ENCODE peak calls at places on chromosomes 3 and 15, in ten cellular contexts. One of them, this sample, is unnamed.

GRCh38 chr3:146221276-146221675 is 29.6 kb downstream of the PLSCR4 start:
- DNase-seq in neural progenitor cell: no peak
- DNase-seq in GM12878: no peak
- DNase-seq in HepG2: peak; percentile 3
- DNase-seq in endothelial cell of umbilical vein: peak; percentile 57
- DNase-seq in H9: no peak
- DNase-seq in astrocyte: peak; percentile 30
- DNase-seq in hepatocyte: no peak
- DNase-seq in MM.1S: no peak
- DNase-seq in GM23248: peak; percentile 66
- DNase-seq in this sample: no peak

GRCh38 chr3:100030346-100030745 is 84.0 kb downstream of the FILIP1L start:
- DNase-seq in HepG2: no peak
- DNase-seq in GM12878: no peak
- DNase-seq in MM.1S: no peak
- DNase-seq in H9: no peak
- DNase-seq in hepatocyte: no peak
- DNase-seq in GM23248: peak; percentile 30
- DNase-seq in neural progenitor cell: no peak
- DNase-seq in astrocyte: peak; percentile 52
- DNase-seq in endothelial cell of umbilical vein: no peak
- DNase-seq in this sample: no peak

GRCh38 chr3:190492129-190492528 is 21.8 kb upstream of the IL1RAP start:
- DNase-seq in HepG2: no peak
- DNase-seq in H9: no peak
- DNase-seq in endothelial cell of umbilical vein: no peak
- DNase-seq in MM.1S: no peak
- DNase-seq in GM12878: no peak
- DNase-seq in astrocyte: no peak
- DNase-seq in hepatocyte: no peak
- DNase-seq in GM23248: no peak
- DNase-seq in neural progenitor cell: no peak
- DNase-seq in this sample: no peak

GRCh38 chr15:44038801-44039200 is 156.3 kb downstream of the FRMD5 start:
- DNase-seq in MM.1S: peak; percentile 41
- DNase-seq in neural progenitor cell: peak; percentile 86
- DNase-seq in GM23248: no peak
- DNase-seq in endothelial cell of umbilical vein: no peak
- DNase-seq in GM12878: no peak
- DNase-seq in HepG2: peak; percentile 11
- DNase-seq in astrocyte: peak; percentile 64
- DNase-seq in H9: peak; percentile 72
- DNase-seq in hepatocyte: peak; percentile 58
- DNase-seq in this sample: no peak

GRCh38 chr3:69252631-69253030 is 130.2 kb upstream of the LMOD3 start:
- DNase-seq in hepatocyte: no peak
- DNase-seq in GM23248: no peak
- DNase-seq in endothelial cell of umbilical vein: no peak
- DNase-seq in neural progenitor cell: no peak
- DNase-seq in MM.1S: no peak
- DNase-seq in astrocyte: no peak
- DNase-seq in H9: no peak
- DNase-seq in HepG2: no peak
- DNase-seq in GM12878: no peak
- DNase-seq in this sample: no peak

GRCh38 chr3:13282986-13283876 is 136.9 kb downstream of the NUP210 start:
- DNase-seq in astrocyte: no peak
- DNase-seq in GM23248: peak; percentile 40
- DNase-seq in MM.1S: peak; percentile 64
- DNase-seq in HepG2: no peak
- DNase-seq in GM12878: no peak
- DNase-seq in endothelial cell of umbilical vein: no peak
- DNase-seq in neural progenitor cell: peak; percentile 70
- DNase-seq in H9: peak; percentile 82
- DNase-seq in hepatocyte: peak; percentile 52
- DNase-seq in this sample: peak; percentile 91

GRCh38 chr15:72616491-72617210 is 37.8 kb upstream of the GOLGA6B start:
- DNase-seq in HepG2: no peak
- DNase-seq in H9: no peak
- DNase-seq in GM12878: no peak
- DNase-seq in MM.1S: no peak
- DNase-seq in astrocyte: no peak
- DNase-seq in endothelial cell of umbilical vein: no peak
- DNase-seq in GM23248: no peak
- DNase-seq in hepatocyte: no peak
- DNase-seq in neural progenitor cell: no peak
- DNase-seq in this sample: no peak

GRCh38 chr3:172804323-172804722 is 53.8 kb downstream of the ECT2 start:
- DNase-seq in GM23248: no peak
- DNase-seq in neural progenitor cell: no peak
- DNase-seq in MM.1S: no peak
- DNase-seq in hepatocyte: no peak
- DNase-seq in astrocyte: no peak
- DNase-seq in HepG2: no peak
- DNase-seq in endothelial cell of umbilical vein: no peak
- DNase-seq in GM12878: no peak
- DNase-seq in H9: no peak
- DNase-seq in this sample: peak; percentile 3

GRCh38 chr3:46114324-46114988 is 87.2 kb upstream of the XCR1 start:
- DNase-seq in MM.1S: no peak
- DNase-seq in hepatocyte: no peak
- DNase-seq in neural progenitor cell: no peak
- DNase-seq in endothelial cell of umbilical vein: no peak
- DNase-seq in astrocyte: peak; percentile 73
- DNase-seq in GM12878: no peak
- DNase-seq in GM23248: peak; percentile 77
- DNase-seq in HepG2: peak; percentile 62
- DNase-seq in H9: no peak
- DNase-seq in this sample: no peak

GRCh38 chr3:34260266-34260990 is 462.0 kb downstream of the PDCD6IP start:
- DNase-seq in HepG2: peak; percentile 10
- DNase-seq in MM.1S: peak; percentile 58
- DNase-seq in GM23248: peak; percentile 61
- DNase-seq in H9: peak; percentile 48
- DNase-seq in astrocyte: peak; percentile 13
- DNase-seq in GM12878: no peak
- DNase-seq in neural progenitor cell: peak; percentile 57
- DNase-seq in hepatocyte: peak; percentile 79
- DNase-seq in endothelial cell of umbilical vein: peak; percentile 61
- DNase-seq in this sample: peak; percentile 47
- H2AFZ ChIP-seq in HepG2: no peak overlapping the region
- H2AFZ ChIP-seq in MM.1S: no peak overlapping the region
- H2AFZ ChIP-seq in GM23248: no peak overlapping the region
- H2AFZ ChIP-seq in H9: no peak overlapping the region
- H2AFZ ChIP-seq in astrocyte: peak overlapping the region; percentile 36
- H2AFZ ChIP-seq in GM12878: no peak overlapping the region
- H2AFZ ChIP-seq in neural progenitor cell: peak overlapping the region; percentile 43
- H2AFZ ChIP-seq in hepatocyte: no peak overlapping the region
- H2AFZ ChIP-seq in endothelial cell of umbilical vein: no peak overlapping the region
- H2AFZ ChIP-seq in this sample: no peak overlapping the region

GRCh38 chr3:40120816-40121215 is 188.7 kb upstream of the EIF1B start:
- DNase-seq in hepatocyte: peak; percentile 16
- DNase-seq in GM23248: peak; percentile 81
- DNase-seq in MM.1S: no peak
- DNase-seq in endothelial cell of umbilical vein: no peak
- DNase-seq in astrocyte: peak; percentile 63
- DNase-seq in GM12878: no peak
- DNase-seq in H9: no peak
- DNase-seq in HepG2: no peak
- DNase-seq in neural progenitor cell: no peak
- DNase-seq in this sample: no peak
- H2AFZ ChIP-seq in hepatocyte: no peak overlapping the region
- H2AFZ ChIP-seq in GM23248: peak overlapping the region; percentile 65
- H2AFZ ChIP-seq in MM.1S: no peak overlapping the region
- H2AFZ ChIP-seq in endothelial cell of umbilical vein: no peak overlapping the region
- H2AFZ ChIP-seq in astrocyte: peak overlapping the region; percentile 67
- H2AFZ ChIP-seq in GM12878: no peak overlapping the region
- H2AFZ ChIP-seq in H9: no peak overlapping the region
- H2AFZ ChIP-seq in HepG2: no peak overlapping the region
- H2AFZ ChIP-seq in neural progenitor cell: no peak overlapping the region
- H2AFZ ChIP-seq in this sample: peak overlapping the region; percentile 67

DNA sequence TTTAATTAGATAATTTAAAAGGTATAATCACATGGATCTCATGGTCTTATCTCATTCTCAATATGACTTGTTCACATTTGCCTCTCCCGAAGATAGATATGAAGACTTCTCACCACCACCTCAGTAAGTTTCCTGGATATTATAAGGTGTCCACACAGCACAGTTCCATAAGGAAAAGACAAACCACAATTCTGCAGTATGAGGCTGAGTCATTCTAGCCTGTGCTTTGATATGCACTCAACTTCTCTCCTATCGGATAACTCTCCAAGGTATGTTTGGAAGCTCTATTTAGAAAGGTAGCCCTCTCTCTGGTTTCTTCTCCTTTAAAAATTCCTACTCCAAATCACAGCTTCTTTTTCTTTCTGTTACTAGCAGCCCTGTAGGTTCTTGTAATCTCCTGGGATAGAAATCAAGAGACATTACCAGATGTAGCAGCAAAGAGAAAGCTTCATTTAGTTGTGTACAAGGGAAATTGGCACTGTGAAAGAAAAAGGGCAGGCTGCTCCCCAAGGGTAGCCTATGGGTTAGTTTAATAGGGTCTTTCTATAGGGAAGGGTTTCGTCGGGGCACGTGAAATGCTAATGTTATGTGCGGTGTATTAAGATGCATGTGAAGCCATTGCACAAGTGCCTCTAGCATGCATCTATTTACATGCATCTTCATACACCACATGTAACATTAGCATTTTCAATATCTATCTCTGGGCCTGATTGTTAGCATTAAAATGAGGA is 613.0 kb downstream of the ZPLD1 start:
- DNase-seq in neural progenitor cell: no peak
- DNase-seq in astrocyte: peak; percentile 70
- DNase-seq in endothelial cell of umbilical vein: no peak
- DNase-seq in GM23248: no peak
- DNase-seq in H9: no peak
- DNase-seq in GM12878: no peak
- DNase-seq in HepG2: no peak
- DNase-seq in MM.1S: no peak
- DNase-seq in hepatocyte: no peak
- DNase-seq in this sample: no peak
- H2AFZ ChIP-seq in neural progenitor cell: no peak overlapping the region
- H2AFZ ChIP-seq in astrocyte: no peak overlapping the region
- H2AFZ ChIP-seq in endothelial cell of umbilical vein: no peak overlapping the region
- H2AFZ ChIP-seq in GM23248: no peak overlapping the region
- H2AFZ ChIP-seq in H9: no peak overlapping the region
- H2AFZ ChIP-seq in GM12878: no peak overlapping the region
- H2AFZ ChIP-seq in HepG2: no peak overlapping the region
- H2AFZ ChIP-seq in MM.1S: no peak overlapping the region
- H2AFZ ChIP-seq in hepatocyte: no peak overlapping the region
- H2AFZ ChIP-seq in this sample: no peak overlapping the region

DNA sequence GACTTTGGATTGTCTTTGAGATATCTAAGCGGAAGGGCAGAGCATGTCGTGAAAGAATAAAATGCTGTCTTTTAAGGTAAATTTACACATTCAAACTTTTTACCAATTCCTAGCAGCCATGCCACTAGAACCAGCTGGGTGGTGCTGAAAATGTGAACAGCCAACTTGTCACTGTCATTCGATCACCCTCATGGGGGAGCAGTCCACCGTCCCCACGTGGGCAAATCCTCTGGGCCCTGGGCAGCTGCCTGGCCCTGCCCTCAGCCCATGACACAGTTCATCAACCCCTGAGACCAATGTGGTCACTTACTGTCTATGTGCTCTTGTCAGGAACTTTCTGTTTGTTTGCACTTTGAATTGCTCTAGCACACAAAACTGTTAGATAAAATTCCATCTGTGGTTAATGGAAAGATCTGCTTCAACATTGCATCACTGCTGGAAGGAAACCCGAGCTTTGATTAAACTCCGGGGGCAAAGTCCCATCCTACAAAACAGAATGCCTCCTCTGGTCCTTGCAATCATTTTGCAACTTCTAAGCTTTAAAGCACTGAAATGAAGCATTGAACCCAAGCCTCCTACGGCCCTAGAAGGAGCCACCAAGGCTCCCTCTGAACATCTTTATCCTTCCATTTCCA is 50.1 kb downstream of the PCSK6 start:
- DNase-seq in H9: no peak
- DNase-seq in astrocyte: peak; percentile 17
- DNase-seq in hepatocyte: peak; percentile 63
- DNase-seq in GM23248: no peak
- DNase-seq in HepG2: peak; percentile 99
- DNase-seq in MM.1S: no peak
- DNase-seq in endothelial cell of umbilical vein: no peak
- DNase-seq in neural progenitor cell: no peak
- DNase-seq in GM12878: no peak
- DNase-seq in this sample: no peak
- H2AFZ ChIP-seq in H9: no peak overlapping the region
- H2AFZ ChIP-seq in astrocyte: peak overlapping the region; percentile 35
- H2AFZ ChIP-seq in hepatocyte: no peak overlapping the region
- H2AFZ ChIP-seq in GM23248: peak overlapping the region; percentile 66
- H2AFZ ChIP-seq in HepG2: no peak overlapping the region
- H2AFZ ChIP-seq in MM.1S: no peak overlapping the region
- H2AFZ ChIP-seq in endothelial cell of umbilical vein: no peak overlapping the region
- H2AFZ ChIP-seq in neural progenitor cell: no peak overlapping the region
- H2AFZ ChIP-seq in GM12878: no peak overlapping the region
- H2AFZ ChIP-seq in this sample: no peak overlapping the region

DNA sequence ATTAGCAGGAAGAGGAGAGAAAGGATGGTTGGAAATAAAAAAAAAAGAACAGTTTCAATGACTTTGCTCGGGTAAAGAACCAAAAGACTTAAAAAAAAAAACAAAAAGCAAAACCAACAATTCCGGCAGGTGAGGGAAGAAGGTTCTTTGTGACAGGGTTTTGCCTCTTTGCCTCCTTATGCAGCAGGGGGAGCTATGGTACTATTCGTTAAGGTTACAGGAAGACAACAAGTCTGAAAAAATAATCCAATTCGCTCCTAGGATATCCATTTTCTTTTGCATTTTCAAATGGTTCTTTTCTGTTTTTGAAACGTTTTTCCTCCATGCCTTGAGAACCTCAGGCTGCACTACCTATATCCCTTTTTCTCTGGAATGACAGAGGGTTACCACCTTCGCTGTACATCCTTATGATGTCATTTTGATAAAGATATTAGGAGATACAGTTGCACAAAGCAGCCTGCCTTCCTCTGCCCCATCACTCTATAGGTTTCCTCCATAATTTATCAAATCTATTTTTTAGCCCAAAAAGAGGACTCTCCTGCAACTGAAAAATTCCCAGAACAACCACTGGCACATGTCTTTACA is 55.0 kb downstream of the CFAP20DC start:
- DNase-seq in MM.1S: peak; percentile 75
- DNase-seq in neural progenitor cell: peak; percentile 73
- DNase-seq in H9: peak; percentile 34
- DNase-seq in hepatocyte: peak; percentile 81
- DNase-seq in astrocyte: peak; percentile 52
- DNase-seq in GM23248: peak; percentile 83
- DNase-seq in endothelial cell of umbilical vein: peak; percentile 60
- DNase-seq in GM12878: peak; percentile 23
- DNase-seq in HepG2: peak; percentile 39
- DNase-seq in this sample: peak; percentile 52
- H2AFZ ChIP-seq in MM.1S: peak overlapping the region; percentile 69
- H2AFZ ChIP-seq in neural progenitor cell: no peak overlapping the region
- H2AFZ ChIP-seq in H9: peak overlapping the region; percentile 91
- H2AFZ ChIP-seq in hepatocyte: peak overlapping the region; percentile 30
- H2AFZ ChIP-seq in astrocyte: peak overlapping the region; percentile 52
- H2AFZ ChIP-seq in GM23248: peak overlapping the region; percentile 90
- H2AFZ ChIP-seq in endothelial cell of umbilical vein: peak overlapping the region; percentile 92
- H2AFZ ChIP-seq in GM12878: no peak overlapping the region
- H2AFZ ChIP-seq in HepG2: no peak overlapping the region
- H2AFZ ChIP-seq in this sample: peak overlapping the region; percentile 71

This sample was measured in SK-N-SH.